ENCODE peak calls at places on chromosomes 7 and 10, in eight cellular contexts. F is type B pancreatic cell; B is T-helper 2 cell; K is NCI-H187; I is nephron progenitor cell; U is AG09319; G is stimulated activated CD4-positive, alpha-beta T cell treated with anti-CD3 and anti-CD28 coated beads, Interleukin-2, amount 100 ng/mL, for 48 hours; N is stimulated activated naive CD4-positive, alpha-beta T cell treated with Interleukin-2 at 50 U/mL for 16 hours. Z is an unnamed sample.

GRCh38 chr10:112375721-112376577 is 2.0 kb downstream of the ACSL5 start:
- DNase-seq in I (no peak), N (peak; percentile 37), F (no peak), K (no peak), G (peak; percentile 22), B (peak; percentile 58), U (no peak), Z (peak; percentile 87)

GRCh38 chr10:541750-542371 is 147.6 kb downstream of the DIP2C start:
- DNase-seq in B (no peak), N (no peak), U (no peak), K (peak; percentile 38), F (no peak), G (no peak), I (no peak), Z (no peak)

GRCh38 chr10:47164126-47164799 is 135.7 kb upstream of the GDF10 start:
- DNase-seq in N (no peak), F (peak; percentile 59), U (no peak), I (no peak), B (no peak), G (no peak), K (no peak), Z (no peak)

GRCh38 chr7:134643131-134643530 is 3.5 kb upstream of the BPGM start:
- DNase-seq in I (no peak), U (no peak), B (no peak), K (no peak), N (no peak), F (no peak), G (no peak), Z (no peak)

GRCh38 chr7:150322114-150322832 is 882 bp upstream of the LRRC61 start:
- DNase-seq in K (no peak), N (peak; percentile 50), U (no peak), I (no peak), B (peak; percentile 23), F (no peak), G (peak; percentile 67), Z (no peak)

GRCh38 chr10:97319671-97320479 is 804 bp downstream of the FRAT1 start:
- DNase-seq in K (peak; percentile 8), U (no peak), G (peak; percentile 55), F (peak; percentile 76), B (peak; percentile 53), I (peak; percentile 64), N (peak; percentile 68), Z (peak; percentile 22)

GRCh38 chr10:70849582-70850016 is 33.9 kb downstream of the SGPL1 start:
- DNase-seq in U (peak; percentile 28), G (no peak), N (no peak), K (no peak), I (no peak), F (no peak), B (no peak), Z (no peak)

GRCh38 chr10:11098628-11099027 is 81.0 kb downstream of the CELF2 start:
- DNase-seq in G (no peak), U (no peak), K (no peak), I (no peak), F (no peak), N (no peak), B (no peak), Z (no peak)

GRCh38 chr10:124379609-124380193 is 39.0 kb downstream of the OAT start:
- DNase-seq in U (no peak), B (no peak), F (no peak), I (no peak), K (no peak), G (no peak), N (no peak), Z (no peak)

GRCh38 chr10:98062424-98062823 is 32.0 kb upstream of the CRTAC1 start:
- DNase-seq in N (no peak), I (no peak), U (no peak), F (no peak), B (no peak), G (no peak), K (no peak), Z (no peak)

GRCh38 chr10:47440207-47440606 is 43.7 kb downstream of the ANXA8 start:
- DNase-seq in G (no peak), I (no peak), K (no peak), N (no peak), F (no peak), B (no peak), U (no peak), Z (no peak)

GRCh38 chr7:78993341-78993740 is 460.1 kb downstream of the MAGI2 start:
- DNase-seq in G (no peak), N (no peak), B (no peak), I (no peak), K (no peak), F (no peak), U (no peak), Z (no peak)